ENCODE peak calls at places on chromosome 5, in eight cellular contexts. A, O, G, R, E, Q, V and B are unnamed samples.

GRCh38 chr5:40618926-40619325 is 60.8 kb upstream of the PTGER4 start:
- DNase-seq in Q (no peak), E (no peak), A (no peak), G (no peak), V (no peak), O (no peak), R (no peak), B (no peak)

GRCh38 chr5:53172630-53173029 is 63.1 kb upstream of the MOCS2 start:
- DNase-seq in G (no peak), R (no peak), O (no peak), A (no peak), Q (no peak), E (no peak), V (no peak), B (no peak)

GRCh38 chr5:54876-55569 is 36.9 kb upstream of the PLEKHG4B start:
- DNase-seq in E (no peak), R (no peak), G (no peak), A (no peak), O (no peak), Q (no peak), V (no peak), B (no peak)

GRCh38 chr5:181133610-181134231 is 2.8 kb upstream of the OR2V1 start:
- DNase-seq in V (no peak), Q (no peak), E (no peak), G (no peak), R (no peak), O (peak; percentile 21), A (no peak), B (no peak)

GRCh38 chr5:75053286-75054109 is 1.1 kb upstream of the GCNT4 start:
- DNase-seq in Q (peak; percentile 60), V (peak; percentile 31), A (no peak), O (peak; percentile 56), E (peak; percentile 90), R (peak; percentile 41), G (peak; percentile 37), B (no peak)

GRCh38 chr5:82159014-82159413 is 119.1 kb downstream of the RPS23 start:
- DNase-seq in O (peak; percentile 65), Q (no peak), E (no peak), V (no peak), A (no peak), G (no peak), R (peak; percentile 61), B (no peak)

GRCh38 chr5:39411985-39412384 is 12.8 kb downstream of the DAB2 start:
- DNase-seq in V (no peak), R (no peak), O (no peak), G (no peak), A (no peak), E (no peak), Q (no peak), B (no peak)

GRCh38 chr5:147310059-147310704 is 75.4 kb downstream of the STK32A start:
- DNase-seq in G (no peak), O (peak; percentile 81), Q (peak; percentile 65), E (peak; percentile 33), A (no peak), V (no peak), R (peak; percentile 7), B (peak; percentile 2)

GRCh38 chr5:61744690-61745619 is 412.9 kb downstream of the ZSWIM6 start:
- DNase-seq in V (no peak), A (no peak), R (no peak), G (no peak), E (peak; percentile 51), O (peak; percentile 2), Q (no peak), B (no peak)

GRCh38 chr5:33631786-33632185 is 191.0 kb downstream of the TARS1 start:
- DNase-seq in R (no peak), A (no peak), O (peak; percentile 47), Q (no peak), G (no peak), V (no peak), E (no peak), B (no peak)